ENCODE peak calls at places on chromosomes 1 and 21, in six cellular contexts. E is tibial nerve; N is effector memory CD4-positive, alpha-beta T cell; Y is body of pancreas; O is SJSA1; T is hepatocyte. W is an unnamed sample. For H3K4me1, the result is how much of the 10 kb centered on the place peaks cover.

GRCh38 chr1:31581821-31582810 is 5.8 kb downstream of the TINAGL1 start:
- DNase-seq in N (no peak), E (no peak), Y (no peak), O (no peak), T (no peak), W (no peak)

GRCh38 chr21:42678118-42678430 is 24.7 kb downstream of the PDE9A start:
- DNase-seq in T (no peak), N (no peak), E (no peak), O (no peak), Y (no peak), W (no peak)

GRCh38 chr1:7331926-7332535 is 439.1 kb upstream of the VAMP3 start:
- DNase-seq in E (no peak), N (no peak), O (peak), Y (no peak), T (no peak), W (no peak)

GRCh38 chr1:207838156-207839082 is 72.5 kb downstream of the CD34 start:
- DNase-seq in E (no peak), Y (peak), T (peak), N (no peak), O (no peak), W (no peak)

GRCh38 chr1:38152351-38153082 is 105.9 kb upstream of the POU3F1 start:
- DNase-seq in O (no peak), N (no peak), E (no peak), T (peak), Y (peak), W (no peak)

GRCh38 chr1:27934818-27935549 is at the start of gene SMPDL3B:
- DNase-seq in E (no peak), N (no peak), Y (peak), O (no peak), T (peak), W (peak)

GRCh38 chr1:89598450-89599331 is 34.2 kb upstream of the LRRC8C start:
- DNase-seq in E (no peak), T (peak), N (no peak), O (peak), Y (no peak), W (no peak)

GRCh38 chr1:36523850-36524249 is 41.1 kb upstream of the CSF3R start:
- DNase-seq in O (no peak), E (no peak), Y (no peak), T (no peak), N (no peak), W (no peak)

GRCh38 chr1:192098001-192098400 is 60.3 kb upstream of the RGS18 start:
- DNase-seq in Y (no peak), T (no peak), N (no peak), E (no peak), O (no peak), W (no peak)
- H3K4me1 ChIP-seq in Y (under half), T (under half), N (under half), E (under half), O (under half), W (under half)

GRCh38 chr1:16144325-16145029 is 11.4 kb downstream of the EPHA2 start:
- DNase-seq in N (no peak), E (no peak), Y (no peak), O (peak), T (no peak), W (no peak)
- H3K4me1 ChIP-seq in N (under half), E (half or more), Y (half or more), O (half or more), T (half or more), W (half or more)

GRCh38 chr1:154325583-154326545 is 539 bp downstream of the ATP8B2 start:
- DNase-seq in O (peak), E (peak), Y (peak), N (no peak), T (peak), W (peak)
- H3K4me1 ChIP-seq in O (under half), E (under half), Y (under half), N (under half), T (under half), W (half or more)

GRCh38 chr1:226681652-226682493 is 57.2 kb downstream of the ITPKB start:
- DNase-seq in O (no peak), E (no peak), T (no peak), N (no peak), Y (no peak), W (no peak)
- H3K4me1 ChIP-seq in O (under half), E (under half), T (under half), N (half or more), Y (under half), W (under half)

GRCh38 chr1:156394082-156394481 is 25.1 kb downstream of the RHBG start:
- DNase-seq in T (no peak), O (no peak), Y (no peak), N (no peak), E (no peak), W (no peak)
- H3K4me1 ChIP-seq in T (under half), O (under half), Y (under half), N (under half), E (under half), W (under half)

DNA sequence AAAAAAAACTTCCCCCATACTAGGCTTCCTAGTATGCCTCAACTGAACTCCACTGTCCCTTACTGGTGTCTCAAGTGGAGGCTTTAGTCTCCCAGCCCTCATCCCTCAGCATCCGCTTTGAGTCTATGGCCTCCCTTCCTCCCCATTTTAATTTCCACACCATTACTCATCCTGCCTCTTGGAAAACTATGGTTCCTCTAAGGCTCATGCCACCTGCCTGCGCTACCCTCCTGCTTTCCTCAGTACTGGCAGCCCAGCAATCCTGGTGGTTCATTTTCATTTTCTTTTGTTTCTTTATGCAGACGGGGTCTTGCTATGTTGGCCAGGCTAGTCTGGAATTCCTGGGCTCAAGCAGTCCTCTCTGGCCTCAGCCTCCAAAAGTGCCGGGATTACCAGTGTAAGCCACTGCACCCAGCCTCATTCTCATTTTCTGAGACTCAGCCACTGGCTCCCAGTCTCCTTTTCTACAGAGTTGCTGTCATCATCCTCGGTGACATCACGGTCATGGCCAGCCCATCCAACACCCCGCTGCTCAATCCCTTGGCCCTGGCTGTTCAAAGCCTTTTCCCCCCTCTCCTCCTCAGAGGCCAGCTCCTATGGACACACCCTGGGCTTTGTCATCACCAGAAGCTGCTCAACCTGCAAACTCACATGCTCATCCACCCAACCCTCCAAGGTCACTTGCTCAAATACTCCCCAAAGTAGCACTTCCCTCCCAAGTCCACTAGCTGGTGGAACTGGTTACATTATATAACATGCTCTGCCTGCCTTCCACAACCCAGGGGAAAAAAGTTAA is 2.3 kb upstream of the PMVK start:
- DNase-seq in O (no peak), E (no peak), Y (no peak), N (no peak), T (peak), W (no peak)
- H3K4me1 ChIP-seq in O (under half), E (under half), Y (under half), N (half or more), T (under half), W (under half)

GRCh38 chr1:111191496-111191895 is 8.9 kb downstream of the DENND2D start:
- DNase-seq in Y (no peak), T (no peak), E (no peak), N (no peak), O (no peak), W (no peak)

GRCh38 chr1:111193712-111194480 is 6.5 kb downstream of the DENND2D start:
- DNase-seq in O (no peak), E (no peak), T (no peak), N (no peak), Y (no peak), W (no peak)

GRCh38 chr1:111192643-111193519 is 7.6 kb downstream of the DENND2D start:
- DNase-seq in E (no peak), N (peak), Y (no peak), T (no peak), O (no peak), W (peak)

GRCh38 chr1:111190931-111191451 is 9.5 kb downstream of the DENND2D start:
- DNase-seq in N (no peak), O (no peak), Y (no peak), E (no peak), T (peak), W (no peak)

GRCh38 chr1:111192074-111192473 is 8.4 kb downstream of the DENND2D start:
- DNase-seq in N (no peak), E (no peak), O (no peak), Y (no peak), T (no peak), W (no peak)
- H3K4me1 ChIP-seq in N (half or more), E (under half), O (under half), Y (under half), T (under half), W (half or more)

DNA sequence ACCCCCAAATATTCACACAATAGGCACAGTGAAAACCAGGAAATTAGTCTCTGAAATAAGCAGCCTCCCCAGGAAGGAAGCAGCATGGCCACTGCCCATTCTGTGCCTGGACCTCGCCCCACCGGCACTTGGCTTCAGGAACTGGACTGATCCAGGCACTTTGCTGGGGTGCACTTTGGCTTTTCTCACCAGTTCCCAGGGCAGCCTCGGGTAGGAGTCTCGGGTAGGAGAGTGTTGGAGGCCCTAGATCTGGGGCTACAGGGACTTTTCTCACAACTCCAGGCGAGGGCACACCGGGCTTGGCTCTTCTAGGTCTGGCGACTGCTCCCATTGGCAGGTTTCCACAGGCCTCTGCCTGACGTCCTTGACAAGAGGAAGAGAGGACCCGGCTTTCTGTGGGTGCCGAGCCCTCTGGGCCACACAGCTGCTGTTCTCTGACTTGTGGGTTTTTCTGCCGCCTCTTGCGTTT is 18.7 kb downstream of the ADARB1 start:
- DNase-seq in O (no peak), E (no peak), N (no peak), Y (peak), T (no peak), W (no peak)
- H3K4me1 ChIP-seq in O (under half), E (under half), N (under half), Y (under half), T (under half), W (half or more)

W was measured in upper lobe of left lung.